ENCODE peak calls at places on chromosome 18, in four cellular contexts. One of them, this sample, is unnamed.
A peak's percentile ranks its signal among the peaks of the same experiment; 100 is the strongest.

GRCh38 chr18:34977787-34978532 is 63.3 kb upstream of the MAPRE2 start:
- DNase-seq in epithelial cell of esophagus: peak; percentile 44
- DNase-seq in H1: peak; percentile 77
- DNase-seq in CD8-positive, alpha-beta T cell: peak; percentile 75
- DNase-seq in this sample: no peak

GRCh38 chr18:28837100-28837499 is 660.2 kb upstream of the CDH2 start:
- DNase-seq in CD8-positive, alpha-beta T cell: no peak
- DNase-seq in H1: no peak
- DNase-seq in epithelial cell of esophagus: peak; percentile 51
- DNase-seq in this sample: no peak

GRCh38 chr18:79241755-79242154 is 154.0 kb upstream of the NFATC1 start:
- DNase-seq in CD8-positive, alpha-beta T cell: no peak
- DNase-seq in H1: no peak
- DNase-seq in epithelial cell of esophagus: no peak
- DNase-seq in this sample: no peak

GRCh38 chr18:36309436-36310391 is 12.2 kb downstream of the FHOD3 start:
- DNase-seq in H1: peak; percentile 42
- DNase-seq in epithelial cell of esophagus: peak; percentile 99
- DNase-seq in CD8-positive, alpha-beta T cell: no peak
- DNase-seq in this sample: peak; percentile 99

GRCh38 chr18:49854681-49855080 is 41.3 kb upstream of the ACAA2 start:
- DNase-seq in epithelial cell of esophagus: peak; percentile 70
- DNase-seq in CD8-positive, alpha-beta T cell: no peak
- DNase-seq in H1: no peak
- DNase-seq in this sample: no peak

GRCh38 chr18:49733896-49734585 is 79.3 kb downstream of the ACAA2 start:
- DNase-seq in CD8-positive, alpha-beta T cell: no peak
- DNase-seq in H1: no peak
- DNase-seq in epithelial cell of esophagus: no peak
- DNase-seq in this sample: no peak

GRCh38 chr18:50695431-50696176 is 124.2 kb downstream of the MRO start:
- DNase-seq in CD8-positive, alpha-beta T cell: no peak
- DNase-seq in epithelial cell of esophagus: no peak
- DNase-seq in H1: no peak
- DNase-seq in this sample: no peak

GRCh38 chr18:79628416-79629248 is 51.0 kb upstream of the CTDP1 start:
- DNase-seq in H1: peak; percentile 33
- DNase-seq in CD8-positive, alpha-beta T cell: no peak
- DNase-seq in epithelial cell of esophagus: no peak
- DNase-seq in this sample: no peak

GRCh38 chr18:4403836-4404235 is 51.3 kb downstream of the DLGAP1 start:
- DNase-seq in H1: no peak
- DNase-seq in CD8-positive, alpha-beta T cell: no peak
- DNase-seq in epithelial cell of esophagus: no peak
- DNase-seq in this sample: no peak

GRCh38 chr18:73118121-73118816 is 250.5 kb upstream of the NETO1 start:
- DNase-seq in epithelial cell of esophagus: peak; percentile 80
- DNase-seq in H1: no peak
- DNase-seq in CD8-positive, alpha-beta T cell: no peak
- DNase-seq in this sample: peak; percentile 64

GRCh38 chr18:78525364-78526111 is 454.1 kb upstream of the SALL3 start:
- DNase-seq in H1: no peak
- DNase-seq in epithelial cell of esophagus: no peak
- DNase-seq in CD8-positive, alpha-beta T cell: no peak
- DNase-seq in this sample: peak; percentile 13

GRCh38 chr18:79405019-79405780 is 9.5 kb downstream of the NFATC1 start:
- DNase-seq in CD8-positive, alpha-beta T cell: no peak
- DNase-seq in epithelial cell of esophagus: no peak
- DNase-seq in H1: no peak
- DNase-seq in this sample: no peak

GRCh38 chr18:57050314-57050949 is 96.5 kb upstream of the BOD1L2 start:
- DNase-seq in CD8-positive, alpha-beta T cell: no peak
- DNase-seq in epithelial cell of esophagus: no peak
- DNase-seq in H1: no peak
- DNase-seq in this sample: no peak

GRCh38 chr18:54742654-54743053 is 85.6 kb upstream of the RAB27B start:
- DNase-seq in H1: no peak
- DNase-seq in CD8-positive, alpha-beta T cell: no peak
- DNase-seq in epithelial cell of esophagus: peak; percentile 43
- DNase-seq in this sample: peak; percentile 96

DNA sequence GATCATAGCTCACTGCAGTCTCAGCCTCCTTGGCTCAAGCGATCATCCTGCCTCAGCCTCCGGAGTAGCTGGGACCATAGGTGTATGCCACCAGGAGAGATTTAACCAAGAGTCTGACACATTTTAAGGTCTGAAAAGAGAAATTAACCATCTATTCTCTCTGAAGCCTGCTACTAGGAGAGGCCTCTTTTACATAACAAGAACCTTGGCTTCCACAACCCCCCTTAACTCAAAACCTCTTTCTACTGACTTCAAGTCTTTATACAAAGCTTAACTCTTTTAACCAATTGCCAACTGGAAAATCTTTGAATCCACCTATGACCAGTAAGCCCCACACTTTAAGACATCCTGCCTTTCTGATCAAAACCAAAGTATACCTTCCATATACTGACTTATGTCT is 279.9 kb upstream of the CELF4 start:
- DNase-seq in CD8-positive, alpha-beta T cell: no peak
- DNase-seq in H1: no peak
- DNase-seq in epithelial cell of esophagus: no peak
- DNase-seq in this sample: no peak
- H3K4me3 ChIP-seq in CD8-positive, alpha-beta T cell: no peak overlapping the region
- H3K4me3 ChIP-seq in H1: no peak overlapping the region
- H3K4me3 ChIP-seq in epithelial cell of esophagus: no peak overlapping the region
- H3K4me3 ChIP-seq in this sample: no peak overlapping the region

GRCh38 chr18:26103579-26103978 is 13.2 kb upstream of the SS18 start:
- DNase-seq in CD8-positive, alpha-beta T cell: no peak
- DNase-seq in epithelial cell of esophagus: peak; percentile 55
- DNase-seq in H1: peak; percentile 84
- DNase-seq in this sample: no peak
- TF ChIP-seq CTCF in CD8-positive, alpha-beta T cell: peak; percentile 19
- TF ChIP-seq CTCF in epithelial cell of esophagus: peak; percentile 57
- TF ChIP-seq CTCF in H1: peak; percentile 66
- TF ChIP-seq CTCF in this sample: no peak

GRCh38 chr18:75250471-75250821 is 39.8 kb downstream of the TSHZ1 start:
- DNase-seq in CD8-positive, alpha-beta T cell: no peak
- DNase-seq in epithelial cell of esophagus: no peak
- DNase-seq in H1: no peak
- DNase-seq in this sample: no peak
- H3K4me3 ChIP-seq in CD8-positive, alpha-beta T cell: no peak overlapping the region
- H3K4me3 ChIP-seq in epithelial cell of esophagus: no peak overlapping the region
- H3K4me3 ChIP-seq in H1: no peak overlapping the region
- H3K4me3 ChIP-seq in this sample: no peak overlapping the region

DNA sequence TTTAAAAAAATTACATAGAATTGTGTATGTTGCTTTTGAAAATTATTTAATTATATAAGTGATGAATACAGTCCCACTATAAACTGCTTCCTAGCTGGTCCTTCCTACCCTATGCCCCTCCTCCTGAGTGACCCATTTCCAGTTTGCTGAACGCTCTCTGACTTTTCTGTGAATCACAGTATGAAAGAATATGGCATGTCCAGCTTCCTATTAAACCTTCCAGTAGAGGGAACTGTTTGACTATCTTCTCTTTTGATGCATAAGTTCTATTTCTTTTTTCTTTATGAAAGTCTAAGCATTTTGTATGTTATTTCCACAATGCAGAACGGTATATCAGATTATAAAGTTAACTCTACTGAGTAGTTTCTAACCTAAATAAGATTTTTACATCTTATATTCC is 41.3 kb downstream of the PSMG2 start:
- DNase-seq in CD8-positive, alpha-beta T cell: no peak
- DNase-seq in epithelial cell of esophagus: peak; percentile 78
- DNase-seq in H1: no peak
- DNase-seq in this sample: peak; percentile 76
- TF ChIP-seq CTCF in CD8-positive, alpha-beta T cell: peak; percentile 51
- TF ChIP-seq CTCF in epithelial cell of esophagus: peak; percentile 61
- TF ChIP-seq CTCF in H1: no peak
- TF ChIP-seq CTCF in this sample: peak; percentile 61

GRCh38 chr18:22459491-22459890 is 41.8 kb upstream of the CTAGE1 start:
- DNase-seq in epithelial cell of esophagus: no peak
- DNase-seq in H1: no peak
- DNase-seq in CD8-positive, alpha-beta T cell: no peak
- DNase-seq in this sample: no peak
- H3K4me3 ChIP-seq in epithelial cell of esophagus: no peak overlapping the region
- H3K4me3 ChIP-seq in H1: no peak overlapping the region
- H3K4me3 ChIP-seq in CD8-positive, alpha-beta T cell: no peak overlapping the region
- H3K4me3 ChIP-seq in this sample: no peak overlapping the region

GRCh38 chr18:33146009-33146408 is 294.5 kb downstream of the CCDC178 start:
- DNase-seq in H1: no peak
- DNase-seq in CD8-positive, alpha-beta T cell: no peak
- DNase-seq in epithelial cell of esophagus: peak; percentile 7
- DNase-seq in this sample: no peak
- TF ChIP-seq CTCF in H1: no peak
- TF ChIP-seq CTCF in CD8-positive, alpha-beta T cell: no peak
- TF ChIP-seq CTCF in epithelial cell of esophagus: no peak
- TF ChIP-seq CTCF in this sample: no peak

GRCh38 chr18:46097853-46098615 is at the start of gene ATP5F1A:
- DNase-seq in H1: peak; percentile 88
- DNase-seq in CD8-positive, alpha-beta T cell: peak; percentile 89
- DNase-seq in epithelial cell of esophagus: peak; percentile 82
- DNase-seq in this sample: peak; percentile 87

GRCh38 chr18:46099463-46099862 is 1.4 kb upstream of the ATP5F1A start:
- DNase-seq in H1: no peak
- DNase-seq in CD8-positive, alpha-beta T cell: no peak
- DNase-seq in epithelial cell of esophagus: no peak
- DNase-seq in this sample: no peak

GRCh38 chr18:46097378-46097852 is 681 bp downstream of the ATP5F1A start:
- DNase-seq in H1: no peak
- DNase-seq in CD8-positive, alpha-beta T cell: no peak
- DNase-seq in epithelial cell of esophagus: no peak
- DNase-seq in this sample: no peak

GRCh38 chr18:46096651-46097300 is 1.3 kb downstream of the ATP5F1A start:
- DNase-seq in CD8-positive, alpha-beta T cell: peak; percentile 48
- DNase-seq in epithelial cell of esophagus: no peak
- DNase-seq in H1: no peak
- DNase-seq in this sample: no peak

DNA sequence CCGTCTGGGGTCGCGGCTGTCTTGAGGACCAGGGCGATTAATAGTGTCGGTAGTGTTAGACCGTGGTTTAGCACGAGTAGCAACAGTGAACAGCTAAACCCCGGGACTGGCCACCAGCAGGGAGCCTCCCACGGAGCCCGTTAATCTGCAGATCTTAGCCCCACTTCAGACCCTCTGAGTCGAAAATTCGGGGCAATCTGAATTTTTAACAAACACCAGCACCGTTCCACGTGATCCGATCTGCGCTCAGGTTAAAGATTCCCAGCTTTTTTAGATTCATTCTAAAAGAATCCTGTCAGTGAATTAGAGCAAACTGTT is 479 bp upstream of the ATP5F1A start:
- DNase-seq in CD8-positive, alpha-beta T cell: no peak
- DNase-seq in epithelial cell of esophagus: no peak
- DNase-seq in H1: peak; percentile 75
- DNase-seq in this sample: no peak
- H3K4me3 ChIP-seq in CD8-positive, alpha-beta T cell: peak overlapping the region; percentile 60
- H3K4me3 ChIP-seq in epithelial cell of esophagus: peak overlapping the region; percentile 52
- H3K4me3 ChIP-seq in H1: peak overlapping the region; percentile 99
- H3K4me3 ChIP-seq in this sample: peak overlapping the region; percentile 96

DNA sequence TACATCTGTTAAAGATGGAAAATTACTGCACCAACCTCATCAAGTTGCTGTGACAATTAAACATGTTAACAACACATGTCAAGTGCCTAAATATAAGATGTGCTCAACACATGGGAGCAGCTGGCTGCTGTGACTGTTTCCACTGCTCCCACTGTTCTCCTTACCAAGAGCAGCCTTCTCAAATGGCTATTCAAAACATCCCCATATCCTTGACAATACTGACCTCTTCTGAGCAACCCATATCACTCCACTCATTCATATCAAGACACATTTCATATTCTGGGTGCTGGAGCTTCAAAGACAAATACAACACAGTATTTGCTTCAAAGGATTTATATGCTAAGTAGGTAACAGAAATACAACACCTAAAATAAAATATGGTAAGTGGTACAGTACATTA is 60.3 kb downstream of the PIAS2 start:
- DNase-seq in H1: no peak
- DNase-seq in CD8-positive, alpha-beta T cell: no peak
- DNase-seq in epithelial cell of esophagus: no peak
- DNase-seq in this sample: no peak
- TF ChIP-seq CTCF in H1: no peak
- TF ChIP-seq CTCF in CD8-positive, alpha-beta T cell: no peak
- TF ChIP-seq CTCF in epithelial cell of esophagus: no peak
- TF ChIP-seq CTCF in this sample: peak; percentile 10

DNA sequence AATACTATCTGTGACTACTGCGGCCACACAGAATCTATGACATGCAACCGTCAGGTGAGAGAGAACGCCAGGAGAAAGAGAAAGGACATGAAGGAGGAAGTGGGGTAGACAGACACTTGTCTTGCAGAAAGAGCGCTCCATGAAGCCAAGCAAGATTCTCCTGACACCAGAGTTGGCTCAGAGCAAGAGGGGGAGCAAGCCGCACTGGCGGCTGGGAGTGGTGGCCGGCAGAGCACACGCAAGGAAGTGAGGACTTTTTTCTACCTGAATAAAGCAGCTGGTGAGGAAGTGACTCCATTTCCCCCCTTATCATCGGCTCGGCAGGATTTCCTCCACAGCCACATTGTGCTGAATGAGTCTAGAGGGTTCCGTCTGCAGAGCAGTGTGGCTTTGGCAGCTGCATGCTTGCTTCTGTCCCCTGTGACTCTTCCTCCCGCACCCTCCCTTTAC is 181.5 kb downstream of the BCL2 start:
- DNase-seq in H1: no peak
- DNase-seq in epithelial cell of esophagus: no peak
- DNase-seq in CD8-positive, alpha-beta T cell: peak; percentile 76
- DNase-seq in this sample: no peak
- H3K4me3 ChIP-seq in H1: no peak overlapping the region
- H3K4me3 ChIP-seq in epithelial cell of esophagus: no peak overlapping the region
- H3K4me3 ChIP-seq in CD8-positive, alpha-beta T cell: peak overlapping the region; percentile 29
- H3K4me3 ChIP-seq in this sample: no peak overlapping the region